ENCODE peak calls at places on chromosomes 6 and 20, in five cellular contexts. S, X, O, P and U are unnamed samples.

GRCh38 chr6:158988477-158988876 is 11.5 kb downstream of the RSPH3 start:
- DNase-seq in P (no peak), S (no peak), X (no peak), O (no peak), U (no peak)

GRCh38 chr6:155306958-155307357 is 7.3 kb downstream of the TFB1M start:
- DNase-seq in P (no peak), S (no peak), X (no peak), O (no peak), U (no peak)

GRCh38 chr20:1644101-1644962 is 13.2 kb downstream of the SIRPG start:
- DNase-seq in S (no peak), O (no peak), X (no peak), P (no peak), U (no peak)

GRCh38 chr6:12160350-12160749 is 129.8 kb upstream of the EDN1 start:
- DNase-seq in O (no peak), X (no peak), S (no peak), P (no peak), U (no peak)

GRCh38 chr20:1177680-1178079 is 7.1 kb downstream of the TMEM74B start:
- DNase-seq in X (no peak), P (no peak), S (no peak), O (no peak), U (no peak)

GRCh38 chr6:147060636-147061035 is 143.6 kb upstream of the STXBP5 start:
- DNase-seq in S (no peak), X (no peak), O (no peak), P (no peak), U (no peak)

GRCh38 chr20:52191132-52191435 is 495 bp downstream of the ZFP64 start:
- DNase-seq in S (no peak), X (no peak), O (peak; percentile 28), P (no peak), U (peak; percentile 50)

GRCh38 chr20:5497556-5497955 is 180.8 kb upstream of the PROKR2 start:
- DNase-seq in P (no peak), X (no peak), S (no peak), O (no peak), U (no peak)

GRCh38 chr6:18388942-18389341 is 1.8 kb downstream of the RNF144B start:
- DNase-seq in X (no peak), P (no peak), S (no peak), O (no peak), U (no peak)

GRCh38 chr20:37522258-37523011 is 1.4 kb downstream of the NNAT start:
- DNase-seq in X (no peak), S (no peak), P (no peak), O (no peak), U (no peak)

GRCh38 chr6:51996296-51996947 is 91.0 kb downstream of the PKHD1 start:
- DNase-seq in S (no peak), P (no peak), X (no peak), O (no peak), U (no peak)

GRCh38 chr20:45861157-45862075 is 4.0 kb downstream of the ZSWIM3 start:
- DNase-seq in O (no peak), P (no peak), S (no peak), X (no peak), U (peak; percentile 76)

GRCh38 chr6:21873562-21873961 is 280.0 kb downstream of the SOX4 start:
- DNase-seq in S (no peak), P (no peak), O (no peak), X (no peak), U (no peak)

GRCh38 chr6:120826253-120826652 is 508.0 kb downstream of the TBC1D32 start:
- DNase-seq in O (peak; percentile 1), X (no peak), S (no peak), P (peak; percentile 1), U (peak; percentile 55)

GRCh38 chr6:117425431-117426153 is at the start of gene ROS1:
- DNase-seq in O (no peak), X (no peak), S (no peak), P (no peak), U (no peak)

GRCh38 chr20:22805219-22805618 is 220.8 kb upstream of the FOXA2 start:
- DNase-seq in P (no peak), O (peak; percentile 33), X (no peak), S (no peak), U (peak; percentile 94)

GRCh38 chr6:114280239-114280982 is 62.4 kb downstream of the HS3ST5 start:
- DNase-seq in P (no peak), O (no peak), S (no peak), X (no peak), U (no peak)

GRCh38 chr6:157514659-157515496 is 133.9 kb downstream of the ZDHHC14 start:
- DNase-seq in S (no peak), O (peak; percentile 55), P (no peak), X (no peak), U (no peak)

GRCh38 chr6:165204807-165205545 is 104.4 kb downstream of the C6orf118 start:
- DNase-seq in P (no peak), S (no peak), O (no peak), X (no peak), U (peak; percentile 39)

GRCh38 chr20:14093652-14094051 is 98.3 kb downstream of the MACROD2 start:
- DNase-seq in S (no peak), O (no peak), X (no peak), P (no peak), U (no peak)

GRCh38 chr6:138970856-138971425 is 17.1 kb downstream of the REPS1 start:
- DNase-seq in S (no peak), P (no peak), X (no peak), O (no peak), U (peak; percentile 41)

GRCh38 chr6:24780206-24780605 is 5.5 kb downstream of the GMNN start:
- DNase-seq in O (no peak), S (no peak), X (no peak), P (no peak), U (no peak)

GRCh38 chr6:23245559-23245958 is 676.2 kb downstream of the HDGFL1 start:
- DNase-seq in O (no peak), X (no peak), P (no peak), S (no peak), U (no peak)

GRCh38 chr6:167798453-167798852 is 28.3 kb upstream of the AFDN start:
- DNase-seq in S (no peak), P (no peak), X (no peak), O (no peak), U (no peak)

GRCh38 chr20:63055575-63056235 is 48.9 kb upstream of the BHLHE23 start:
- DNase-seq in O (no peak), S (no peak), P (no peak), X (no peak), U (no peak)

GRCh38 chr20:3720626-3721025 is 8.2 kb upstream of the SIGLEC1 start:
- DNase-seq in P (no peak), S (no peak), X (no peak), O (no peak), U (no peak)

GRCh38 chr6:138086573-138087196 is 20.5 kb downstream of the PERP start:
- DNase-seq in P (no peak), O (peak; percentile 62), S (no peak), X (no peak), U (no peak)

GRCh38 chr6:148746363-148747144 is at the start of gene UST:
- DNase-seq in S (peak; percentile 73), P (peak; percentile 70), O (peak; percentile 47), X (peak; percentile 76), U (peak; percentile 93)

GRCh38 chr6:125791151-125791819 is 525 bp downstream of the NCOA7 start:
- DNase-seq in S (peak; percentile 51), X (no peak), P (peak; percentile 79), O (peak; percentile 61), U (peak; percentile 50)

DNA sequence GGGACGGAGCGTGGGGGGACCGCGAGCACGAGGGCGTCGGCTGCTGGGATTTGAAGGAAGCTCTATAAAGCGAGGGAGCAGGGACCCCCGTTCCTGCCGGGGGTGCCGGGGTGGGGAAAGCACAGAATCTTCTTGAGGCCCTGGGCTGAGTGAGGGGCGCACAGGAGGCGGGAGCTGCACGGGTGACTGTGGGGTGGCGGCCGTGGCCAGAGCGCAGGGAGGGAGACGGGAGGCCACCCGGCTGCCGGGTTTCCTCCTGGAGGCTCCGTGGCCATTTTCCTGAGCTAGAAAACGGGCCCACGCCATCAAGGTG is 385.1 kb downstream of the SMOC2 start:
- DNase-seq in S (no peak), O (no peak), X (no peak), P (no peak), U (no peak)
- H3K4me3 ChIP-seq in S (no peak overlapping the region), O (no peak overlapping the region), X (no peak overlapping the region), P (no peak overlapping the region), U (no peak overlapping the region)

DNA sequence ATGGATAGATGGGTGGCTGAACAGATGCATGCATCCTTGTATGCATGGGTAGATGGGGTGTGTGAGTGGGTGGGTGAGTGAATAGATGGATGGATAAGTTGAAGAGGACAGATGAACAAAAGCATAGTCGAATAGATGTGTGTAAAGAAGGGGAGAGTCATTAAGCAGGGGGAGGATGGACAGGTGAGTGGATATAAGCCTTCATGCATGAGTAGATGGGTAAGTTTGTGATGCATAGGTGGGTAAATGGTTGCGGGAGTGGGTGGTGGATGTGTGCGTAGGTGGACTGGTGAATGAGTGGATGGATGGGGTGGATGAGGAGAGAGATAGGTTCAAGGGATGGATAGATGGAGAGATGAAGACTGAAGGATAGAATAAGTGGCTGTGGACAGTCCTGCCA is 29.6 kb downstream of the HLA-DPB1 start:
- DNase-seq in P (no peak), S (no peak), O (no peak), X (no peak), U (no peak)
- H3K4me1 ChIP-seq in P (no peaks in the 10 kb centered on the region), S (no peaks in the 10 kb centered on the region), O (no peaks in the 10 kb centered on the region), X (no peaks in the 10 kb centered on the region), U (no peaks in the 10 kb centered on the region)

GRCh38 chr6:118648866-118649554 is 2.4 kb downstream of the CEP85L start:
- DNase-seq in X (no peak), S (no peak), O (no peak), P (no peak), U (no peak)
- H3K4me3 ChIP-seq in X (peak overlapping the region; percentile 96), S (no peak overlapping the region), O (peak overlapping the region; percentile 84), P (peak overlapping the region; percentile 84), U (peak overlapping the region; percentile 100)

GRCh38 chr20:25054995-25055629 is 2.8 kb downstream of the ACSS1 start:
- DNase-seq in P (no peak), O (no peak), S (no peak), X (no peak), U (no peak)
- H3K4me1 ChIP-seq in P (peaks cover 46% of the 10 kb centered on the region), O (peaks cover 43% of the 10 kb centered on the region), S (peaks cover 57% of the 10 kb centered on the region), X (peaks cover 81% of the 10 kb centered on the region), U (peaks cover 19% of the 10 kb centered on the region)

DNA sequence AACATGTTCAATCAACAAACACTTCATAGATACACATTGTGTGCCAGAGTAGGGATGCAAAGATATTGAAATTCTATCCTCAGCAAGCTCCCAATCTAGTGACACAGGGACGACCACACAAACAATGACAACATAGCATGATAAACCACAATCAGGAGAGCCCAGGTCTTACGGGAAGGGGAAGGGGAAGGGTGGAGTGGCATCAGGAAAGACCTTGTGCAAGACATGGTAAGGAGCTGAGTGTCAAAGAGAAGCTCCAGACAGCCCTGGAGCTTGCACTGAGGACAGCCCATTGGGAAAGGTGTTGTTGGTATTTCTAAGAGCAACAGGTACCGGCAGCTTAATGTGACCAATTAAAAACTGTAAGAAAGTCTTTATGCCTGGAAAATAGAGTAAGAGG is 103.6 kb downstream of the PDE7B start:
- DNase-seq in X (no peak), S (no peak), P (no peak), O (no peak), U (no peak)
- H3K4me3 ChIP-seq in X (no peak overlapping the region), S (no peak overlapping the region), P (no peak overlapping the region), O (no peak overlapping the region), U (no peak overlapping the region)